ENCODE peak calls at places on chromosomes 2 and 18, in nine cellular contexts. K is CD4-positive, alpha-beta T cell; J is HEK293T; C is EH; S is effector memory CD8-positive, alpha-beta T cell; P is HS-5; H is neural crest cell; V is HFFc6; B is NCI-H146. F is an unnamed sample.

GRCh38 chr2:192414794-192415193 is 220.1 kb upstream of the TMEFF2 start:
- DNase-seq in K (no peak), J (no peak), C (no peak), S (no peak), P (no peak), H (no peak), V (no peak), B (no peak), F (no peak)

GRCh38 chr2:118169359-118170005 is 81.2 kb downstream of the INSIG2 start:
- DNase-seq in K (no peak), J (no peak), C (peak; percentile 20), S (no peak), P (no peak), H (no peak), V (no peak), B (no peak), F (no peak)

GRCh38 chr2:103788346-103788745 is 1026.5 kb downstream of the TMEM182 start:
- DNase-seq in K (no peak), J (no peak), C (no peak), S (no peak), P (no peak), H (no peak), V (no peak), B (no peak), F (peak; percentile 9)

GRCh38 chr2:233934524-233934923 is 17.4 kb downstream of the TRPM8 start:
- DNase-seq in K (no peak), J (no peak), C (peak; percentile 69), S (no peak), P (no peak), H (no peak), V (no peak), B (no peak), F (no peak)

GRCh38 chr2:147773479-147773878 is 71.3 kb upstream of the ACVR2A start:
- DNase-seq in K (no peak), J (no peak), C (no peak), S (no peak), P (no peak), H (no peak), V (no peak), B (no peak), F (no peak)

GRCh38 chr2:56229397-56230060 is 45.7 kb downstream of the CCDC85A start:
- DNase-seq in K (no peak), J (no peak), C (no peak), S (no peak), P (no peak), H (no peak), V (no peak), B (no peak), F (no peak)

GRCh38 chr2:71749671-71750101 is 296.3 kb downstream of the DYSF start:
- DNase-seq in K (no peak), J (no peak), C (peak; percentile 87), S (no peak), P (no peak), H (no peak), V (peak; percentile 64), B (no peak), F (peak; percentile 8)

GRCh38 chr2:33144243-33144642 is 197.5 kb downstream of the LTBP1 start:
- DNase-seq in K (no peak), J (no peak), C (no peak), S (no peak), P (no peak), H (no peak), V (no peak), B (no peak), F (no peak)

GRCh38 chr2:144712277-144712944 is 192.5 kb upstream of the ZEB2 start:
- DNase-seq in K (no peak), J (no peak), C (peak; percentile 75), S (no peak), P (no peak), H (no peak), V (peak; percentile 36), B (no peak), F (peak; percentile 8)

GRCh38 chr2:131093066-131093842 is at the start of gene FAM168B:
- DNase-seq in K (peak; percentile 79), J (peak; percentile 90), C (peak; percentile 87), S (peak; percentile 89), P (peak; percentile 52), H (peak; percentile 80), V (peak; percentile 80), B (peak; percentile 90), F (peak; percentile 67)

GRCh38 chr2:203692039-203692710 is 14.3 kb upstream of the CD28 start:
- DNase-seq in K (no peak), J (no peak), C (peak; percentile 28), S (no peak), P (no peak), H (no peak), V (no peak), B (no peak), F (no peak)

GRCh38 chr2:118807668-118808428 is 39.6 kb downstream of the EN1 start:
- DNase-seq in K (no peak), J (no peak), C (no peak), S (no peak), P (no peak), H (no peak), V (no peak), B (no peak), F (no peak)

GRCh38 chr18:79756143-79756500 is 41.6 kb upstream of the KCNG2 start:
- DNase-seq in K (no peak), J (no peak), C (no peak), S (no peak), P (no peak), H (no peak), V (no peak), B (no peak), F (no peak)

GRCh38 chr2:147099845-147100244 is 745.0 kb upstream of the ACVR2A start:
- DNase-seq in K (no peak), J (no peak), C (no peak), S (no peak), P (no peak), H (no peak), V (no peak), B (no peak), F (no peak)

F was measured in astrocyte of the cerebellum.